ENCODE peak calls at places on chromosomes 12 and 14, in four cellular contexts. One of them, this sample, is unnamed.
A peak's percentile ranks its signal among the peaks of the same experiment; 100 is the strongest.

GRCh38 chr14:56002876-56003625 is 115.2 kb upstream of the PELI2 start:
- DNase-seq in K562: no peak
- DNase-seq in breast epithelium: no peak
- DNase-seq in spleen: peak; percentile 74
- DNase-seq in this sample: no peak

GRCh38 chr12:9243999-9244649 is 35.9 kb upstream of the PZP start:
- DNase-seq in K562: no peak
- DNase-seq in breast epithelium: no peak
- DNase-seq in spleen: no peak
- DNase-seq in this sample: no peak

GRCh38 chr12:79689477-79690155 is 1.1 kb downstream of the PAWR start:
- DNase-seq in spleen: peak; percentile 91
- DNase-seq in breast epithelium: peak; percentile 58
- DNase-seq in K562: no peak
- DNase-seq in this sample: peak; percentile 36

GRCh38 chr12:72057330-72057911 is 118.8 kb downstream of the TPH2 start:
- DNase-seq in breast epithelium: no peak
- DNase-seq in spleen: no peak
- DNase-seq in K562: no peak
- DNase-seq in this sample: no peak

GRCh38 chr14:34439090-34439489 is 22.9 kb downstream of the SPTSSA start:
- DNase-seq in K562: no peak
- DNase-seq in spleen: no peak
- DNase-seq in breast epithelium: no peak
- DNase-seq in this sample: no peak

GRCh38 chr12:105672576-105672975 is 342.1 kb downstream of the C12orf75 start:
- DNase-seq in spleen: no peak
- DNase-seq in breast epithelium: peak; percentile 18
- DNase-seq in K562: no peak
- DNase-seq in this sample: no peak

GRCh38 chr14:43532825-43533416 is 974.2 kb downstream of the FSCB start:
- DNase-seq in spleen: peak; percentile 64
- DNase-seq in K562: no peak
- DNase-seq in breast epithelium: no peak
- DNase-seq in this sample: no peak

GRCh38 chr14:104567141-104567956 is 12.2 kb upstream of the C14orf180 start:
- DNase-seq in breast epithelium: no peak
- DNase-seq in spleen: no peak
- DNase-seq in K562: no peak
- DNase-seq in this sample: no peak

GRCh38 chr12:46071335-46071734 is 81.0 kb upstream of the SCAF11 start:
- DNase-seq in spleen: no peak
- DNase-seq in K562: no peak
- DNase-seq in breast epithelium: no peak
- DNase-seq in this sample: no peak

GRCh38 chr12:96136129-96136528 is 58.0 kb upstream of the ELK3 start:
- DNase-seq in K562: no peak
- DNase-seq in spleen: no peak
- DNase-seq in breast epithelium: peak; percentile 82
- DNase-seq in this sample: no peak

GRCh38 chr14:72666610-72667009 is 227.3 kb downstream of the DPF3 start:
- DNase-seq in spleen: no peak
- DNase-seq in K562: no peak
- DNase-seq in breast epithelium: no peak
- DNase-seq in this sample: no peak

GRCh38 chr12:52130695-52131094 is 51.2 kb downstream of the SMIM41 start:
- DNase-seq in breast epithelium: peak; percentile 15
- DNase-seq in K562: no peak
- DNase-seq in spleen: peak; percentile 61
- DNase-seq in this sample: peak; percentile 10

GRCh38 chr12:78725951-78726550 is 138.5 kb upstream of the SYT1 start:
- DNase-seq in spleen: no peak
- DNase-seq in K562: no peak
- DNase-seq in breast epithelium: no peak
- DNase-seq in this sample: no peak

GRCh38 chr12:76277480-76277879 is 70.7 kb downstream of the BBS10 start:
- DNase-seq in breast epithelium: no peak
- DNase-seq in spleen: no peak
- DNase-seq in K562: no peak
- DNase-seq in this sample: no peak

GRCh38 chr14:20604291-20604690 is 13.1 kb upstream of the RNASE12 start:
- DNase-seq in spleen: no peak
- DNase-seq in breast epithelium: no peak
- DNase-seq in K562: no peak
- DNase-seq in this sample: no peak

GRCh38 chr12:57240069-57240921 is 10.7 kb downstream of the STAC3 start:
- DNase-seq in spleen: peak; percentile 89
- DNase-seq in breast epithelium: peak; percentile 48
- DNase-seq in K562: peak; percentile 72
- DNase-seq in this sample: no peak
- TF ChIP-seq POLR2AphosphoS5 in spleen: peak; percentile 55
- TF ChIP-seq POLR2AphosphoS5 in breast epithelium: no peak
- TF ChIP-seq POLR2AphosphoS5 in K562: no peak
- TF ChIP-seq POLR2AphosphoS5 in this sample: no peak

DNA sequence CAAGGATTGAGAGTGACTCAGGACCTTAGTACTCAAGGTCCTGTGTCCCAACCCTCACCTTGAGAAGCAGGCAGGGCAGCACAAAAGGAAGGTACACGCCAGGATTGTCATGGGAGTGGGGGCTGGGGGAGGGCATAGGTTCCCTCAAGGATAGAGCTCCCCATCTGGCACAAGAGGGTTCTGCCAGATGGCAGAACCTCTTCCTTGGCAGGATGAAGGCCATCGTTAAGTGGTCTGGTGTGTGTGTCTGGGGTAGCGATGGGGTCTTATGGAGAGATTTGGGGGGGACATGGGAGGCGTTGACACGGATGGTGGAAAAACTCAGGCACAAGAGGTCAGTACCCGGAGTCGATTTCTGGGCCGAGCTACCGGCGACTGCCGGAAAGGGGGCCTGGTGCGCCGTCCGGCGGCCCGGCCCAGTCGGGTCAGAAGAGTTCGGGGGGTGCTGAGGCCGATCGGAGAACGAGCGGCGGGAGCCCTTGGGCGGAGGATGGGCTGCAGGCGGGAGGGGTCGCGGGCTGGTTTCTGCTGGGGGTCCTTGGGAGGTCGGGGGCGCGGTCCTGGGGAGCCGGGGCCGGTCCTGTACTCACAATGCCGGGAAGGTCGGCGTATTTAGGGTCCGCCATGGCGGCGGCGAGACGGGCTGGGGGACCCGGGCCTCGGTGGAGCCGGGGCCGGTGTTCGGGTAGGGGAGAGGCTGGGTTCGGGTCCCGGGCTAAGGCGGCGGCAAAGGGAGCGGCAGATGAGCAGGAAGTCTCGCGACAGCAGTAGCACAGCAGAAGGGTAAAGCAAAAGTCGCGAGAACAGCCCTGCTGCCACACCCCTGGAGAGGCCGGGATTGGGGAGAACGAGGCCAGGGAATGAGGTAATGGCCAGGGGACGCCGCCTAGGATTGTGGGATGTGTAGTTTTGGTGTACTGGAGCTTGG is at the start of gene DCTN2:
- DNase-seq in spleen: peak; percentile 97
- DNase-seq in K562: peak; percentile 98
- DNase-seq in breast epithelium: peak; percentile 97
- DNase-seq in this sample: peak; percentile 98
- TF ChIP-seq POLR2A in spleen: no peak
- TF ChIP-seq POLR2A in K562: peak; percentile 79
- TF ChIP-seq POLR2A in breast epithelium: peak; percentile 14
- TF ChIP-seq POLR2A in this sample: no peak

DNA sequence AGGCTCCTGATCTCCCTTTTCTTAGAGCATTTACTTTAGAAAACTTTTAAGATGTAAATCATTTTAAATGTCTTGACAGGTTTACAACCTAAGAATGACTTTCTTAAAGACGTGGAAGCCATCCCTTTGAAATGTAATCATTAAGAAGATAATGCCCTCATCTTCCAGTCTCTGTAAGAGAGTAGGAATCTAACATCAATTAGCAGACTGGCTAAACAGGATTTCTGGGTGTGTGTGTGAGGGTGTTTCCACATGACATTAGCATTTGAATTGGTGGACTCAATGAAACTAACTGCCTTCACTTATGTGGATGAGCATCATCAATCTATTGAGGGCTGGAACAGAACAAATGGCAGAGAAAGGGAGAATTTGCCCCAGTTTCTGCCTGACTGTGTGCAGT is 329.5 kb downstream of the RPL10L start:
- DNase-seq in spleen: no peak
- DNase-seq in K562: no peak
- DNase-seq in breast epithelium: no peak
- DNase-seq in this sample: no peak
- TF ChIP-seq POLR2AphosphoS5 in spleen: no peak
- TF ChIP-seq POLR2AphosphoS5 in K562: no peak
- TF ChIP-seq POLR2AphosphoS5 in breast epithelium: no peak
- TF ChIP-seq POLR2AphosphoS5 in this sample: no peak

DNA sequence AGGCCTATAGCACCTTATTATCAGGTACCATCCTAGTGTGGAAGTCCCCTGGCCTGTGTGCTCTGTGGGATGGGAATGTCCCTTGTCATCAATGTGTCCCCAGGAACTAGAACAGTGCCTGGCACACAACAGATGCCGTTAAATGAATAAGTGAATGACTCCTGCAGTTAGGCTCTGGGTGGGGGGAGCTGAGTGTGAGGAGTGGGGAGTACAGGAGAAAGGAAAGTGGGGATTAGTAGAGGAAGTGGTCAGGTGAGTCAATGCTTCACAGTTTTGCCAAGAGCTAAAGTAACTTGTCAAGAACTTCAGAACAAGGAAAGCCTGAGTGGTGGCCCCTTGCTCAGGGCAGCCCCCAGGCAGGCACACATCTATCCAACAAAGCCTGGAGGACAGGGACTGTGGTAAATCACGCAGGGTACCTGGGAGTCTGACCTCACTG is 33.4 kb downstream of the DAD1 start:
- DNase-seq in breast epithelium: peak; percentile 13
- DNase-seq in spleen: no peak
- DNase-seq in K562: no peak
- DNase-seq in this sample: no peak
- TF ChIP-seq POLR2A in breast epithelium: no peak
- TF ChIP-seq POLR2A in spleen: no peak
- TF ChIP-seq POLR2A in K562: no peak
- TF ChIP-seq POLR2A in this sample: no peak

GRCh38 chr12:124432376-124432775 is 135.0 kb downstream of the NCOR2 start:
- DNase-seq in spleen: no peak
- DNase-seq in breast epithelium: no peak
- DNase-seq in K562: no peak
- DNase-seq in this sample: no peak
- TF ChIP-seq POLR2AphosphoS5 in spleen: no peak
- TF ChIP-seq POLR2AphosphoS5 in breast epithelium: no peak
- TF ChIP-seq POLR2AphosphoS5 in K562: no peak
- TF ChIP-seq POLR2AphosphoS5 in this sample: no peak

This sample was measured in GM12891.